ENCODE peak calls at places on chromosomes 1 and 21, in five cellular contexts. U, M, O, H and R are unnamed samples.

GRCh38 chr1:7632681-7633080 is 138.4 kb upstream of the VAMP3 start:
- DNase-seq in U (no peak), M (no peak), O (no peak), H (no peak), R (no peak)

GRCh38 chr1:10424034-10424433 is 6.2 kb upstream of the CENPS start:
- DNase-seq in U (no peak), M (no peak), O (no peak), H (peak), R (no peak)

GRCh38 chr1:147109041-147109440 is 63.2 kb downstream of the PRKAB2 start:
- DNase-seq in U (no peak), M (no peak), O (no peak), H (no peak), R (no peak)

GRCh38 chr1:221777434-221778072 is 35.7 kb upstream of the DUSP10 start:
- DNase-seq in U (no peak), M (no peak), O (no peak), H (no peak), R (no peak)

GRCh38 chr21:32412162-32412997 is at the start of gene EVA1C:
- DNase-seq in U (no peak), M (peak), O (no peak), H (no peak), R (peak)

GRCh38 chr21:27265492-27265891 is 298.6 kb upstream of the ADAMTS5 start:
- DNase-seq in U (no peak), M (no peak), O (no peak), H (no peak), R (no peak)

GRCh38 chr1:167454929-167455785 is 63.2 kb downstream of the CD247 start:
- DNase-seq in U (no peak), M (peak), O (no peak), H (peak), R (peak)

GRCh38 chr1:85465099-85465790 is at the start of gene DDAH1:
- DNase-seq in U (peak), M (peak), O (peak), H (no peak), R (peak)

GRCh38 chr1:81407463-81407862 is 393.3 kb upstream of the ADGRL2 start:
- DNase-seq in U (no peak), M (no peak), O (no peak), H (no peak), R (no peak)

GRCh38 chr1:87810166-87810565 is 481.5 kb downstream of the LMO4 start:
- DNase-seq in U (no peak), M (no peak), O (no peak), H (no peak), R (no peak)

GRCh38 chr1:41496080-41497055 is 11.9 kb upstream of the EDN2 start:
- DNase-seq in U (peak), M (no peak), O (peak), H (peak), R (peak)

GRCh38 chr1:26961826-26962225 is 1.6 kb upstream of the KDF1 start:
- DNase-seq in U (peak), M (peak), O (no peak), H (no peak), R (peak)

GRCh38 chr1:110107867-110108469 is 4.3 kb upstream of the UBL4B start:
- DNase-seq in U (no peak), M (no peak), O (no peak), H (no peak), R (no peak)

GRCh38 chr1:62370594-62370993 is 51.4 kb upstream of the KANK4 start:
- DNase-seq in U (no peak), M (no peak), O (no peak), H (no peak), R (no peak)

GRCh38 chr1:9373614-9374013 is 80.9 kb downstream of the SPSB1 start:
- DNase-seq in U (no peak), M (no peak), O (no peak), H (no peak), R (peak)

GRCh38 chr1:38028671-38029070 is 16.1 kb downstream of the UTP11 start:
- DNase-seq in U (no peak), M (no peak), O (no peak), H (no peak), R (no peak)

GRCh38 chr1:9618912-9619679 is 30.4 kb downstream of the TMEM201 start:
- DNase-seq in U (no peak), M (no peak), O (no peak), H (no peak), R (no peak)

GRCh38 chr1:12541274-12542137 is 76.5 kb downstream of the DHRS3 start:
- DNase-seq in U (no peak), M (no peak), O (no peak), H (peak), R (peak)

GRCh38 chr1:192170196-192170984 is 12.1 kb downstream of the RGS18 start:
- DNase-seq in U (no peak), M (no peak), O (no peak), H (peak), R (peak)

GRCh38 chr1:101247404-101248287 is 10.8 kb downstream of the S1PR1 start:
- DNase-seq in U (no peak), M (no peak), O (no peak), H (no peak), R (no peak)

GRCh38 chr1:37606481-37607263 is 10.9 kb upstream of the GNL2 start:
- DNase-seq in U (no peak), M (no peak), O (no peak), H (no peak), R (no peak)

GRCh38 chr1:10888289-10888688 is 91.8 kb upstream of the CASZ1 start:
- DNase-seq in U (no peak), M (no peak), O (no peak), H (no peak), R (no peak)

DNA sequence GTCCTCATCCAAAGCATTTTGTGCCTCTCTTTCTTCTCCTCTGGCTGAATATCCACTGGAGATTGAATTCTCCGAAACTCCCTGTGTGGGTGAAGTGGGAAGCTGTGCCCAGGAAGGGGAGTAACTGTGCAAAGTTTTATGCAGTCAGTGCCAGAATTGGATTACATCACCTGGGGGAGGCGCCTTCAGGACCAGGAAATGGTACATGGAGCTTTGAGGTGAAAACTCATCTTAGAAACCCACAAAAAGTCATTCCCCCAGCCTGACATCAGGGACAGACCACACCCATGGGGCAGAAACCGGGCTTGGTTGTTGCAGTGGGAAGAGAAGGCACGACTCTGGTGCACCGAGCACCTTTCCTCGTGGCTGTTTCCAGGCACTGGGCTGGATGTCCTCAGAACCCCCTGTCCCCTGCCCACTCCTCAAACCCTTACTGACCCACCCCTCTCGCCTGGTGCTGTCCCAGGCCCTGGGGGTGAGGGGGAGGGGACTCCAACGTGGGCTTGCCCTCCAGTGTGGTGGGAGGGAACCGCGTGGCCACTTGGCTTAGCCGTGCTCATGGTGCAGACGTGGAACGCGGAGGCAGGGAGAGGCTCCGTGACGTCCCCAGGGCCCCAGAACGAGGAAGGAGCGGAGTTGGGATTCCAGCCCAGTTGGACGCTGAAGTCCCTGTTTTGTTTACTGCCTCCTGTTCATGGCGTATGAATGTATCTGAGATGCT is 15.7 kb downstream of the TFF3 start:
- DNase-seq in U (no peak), M (no peak), O (no peak), H (no peak), R (no peak)
- TF ChIP-seq JUN in U (no peak), M (no peak), O (no peak), H (no peak), R (no peak)

GRCh38 chr21:14325575-14325974 is 57.4 kb downstream of the HSPA13 start:
- DNase-seq in U (peak), M (no peak), O (no peak), H (no peak), R (no peak)

GRCh38 chr21:14319805-14320204 is 63.1 kb downstream of the HSPA13 start:
- DNase-seq in U (no peak), M (no peak), O (no peak), H (no peak), R (no peak)

GRCh38 chr21:14318598-14318997 is 64.3 kb downstream of the HSPA13 start:
- DNase-seq in U (no peak), M (no peak), O (no peak), H (no peak), R (no peak)

DNA sequence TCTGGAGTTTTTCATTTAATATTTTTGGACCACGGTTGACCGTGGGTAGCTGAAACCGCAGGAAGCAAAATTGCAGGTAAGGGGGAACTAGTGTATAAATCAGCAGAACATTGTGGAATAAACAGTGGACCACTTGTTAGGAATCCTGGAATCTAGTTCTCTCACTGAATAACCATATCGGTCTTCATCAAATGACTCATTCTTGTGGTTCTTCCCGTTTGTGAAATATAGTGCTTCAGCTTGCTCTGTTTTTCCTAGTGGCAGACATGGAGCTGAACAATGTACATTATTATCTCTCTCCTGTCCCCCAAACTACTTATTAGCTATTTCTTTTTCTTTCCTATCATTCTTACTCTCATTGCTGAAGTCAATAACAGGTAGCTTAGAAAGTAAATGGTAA is 61.9 kb downstream of the HSPA13 start:
- DNase-seq in U (no peak), M (no peak), O (no peak), H (no peak), R (no peak)
- TF ChIP-seq POLR2A in U (no peak), M (no peak), O (no peak), H (no peak), R (no peak)

DNA sequence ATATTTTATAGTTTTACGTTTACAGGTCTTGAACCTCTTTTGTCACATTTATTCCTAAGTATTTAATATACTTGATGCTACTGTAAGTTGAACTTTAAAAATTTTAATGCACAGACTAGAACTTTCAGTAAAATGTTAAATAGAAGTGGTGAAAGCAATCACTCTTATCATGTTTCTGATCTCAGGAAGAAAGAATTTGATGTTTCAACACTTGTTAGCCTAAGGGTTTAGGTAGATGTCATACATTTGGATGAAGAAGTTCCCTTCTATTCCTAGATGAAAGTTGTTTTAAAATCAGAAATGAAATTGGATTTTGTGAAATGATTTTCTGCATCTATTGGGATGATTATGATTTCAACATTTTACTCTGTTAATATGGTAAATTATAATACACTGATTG is 63.6 kb upstream of the TTLL7 start:
- DNase-seq in U (no peak), M (no peak), O (no peak), H (no peak), R (no peak)
- TF ChIP-seq JUN in U (no peak), M (no peak), O (no peak), H (no peak), R (no peak)

GRCh38 chr1:229342305-229342901 is 444 bp downstream of the CCSAP start:
- DNase-seq in U (peak), M (peak), O (no peak), H (peak), R (peak)
- TF ChIP-seq POLR2A in U (peak), M (peak), O (peak), H (peak), R (peak)

GRCh38 chr1:247110627-247111258 is 6.6 kb upstream of the ZNF669 start:
- DNase-seq in U (no peak), M (no peak), O (no peak), H (peak), R (no peak)

GRCh38 chr1:247111259-247111635 is 7.1 kb upstream of the ZNF669 start:
- DNase-seq in U (no peak), M (no peak), O (no peak), H (no peak), R (no peak)

GRCh38 chr1:247112479-247112781 is 8.3 kb upstream of the ZNF669 start:
- DNase-seq in U (no peak), M (no peak), O (no peak), H (no peak), R (no peak)

GRCh38 chr1:247113094-247113497 is 8.9 kb upstream of the ZNF669 start:
- DNase-seq in U (peak), M (no peak), O (no peak), H (no peak), R (no peak)

GRCh38 chr1:247111636-247112478 is 7.7 kb upstream of the ZNF669 start:
- DNase-seq in U (peak), M (peak), O (no peak), H (peak), R (peak)
- TF ChIP-seq JUN in U (no peak), M (no peak), O (no peak), H (peak), R (no peak)

GRCh38 chr1:203351037-203351625 is at the start of gene FMOD:
- DNase-seq in U (no peak), M (no peak), O (no peak), H (peak), R (no peak)
- TF ChIP-seq POLR2A in U (no peak), M (no peak), O (no peak), H (no peak), R (no peak)

GRCh38 chr1:234958702-234959649 is 169.7 kb downstream of the TOMM20 start:
- DNase-seq in U (no peak), M (no peak), O (no peak), H (no peak), R (no peak)
- TF ChIP-seq JUN in U (no peak), M (no peak), O (no peak), H (no peak), R (no peak)

GRCh38 chr1:17140279-17140678 is 21.0 kb upstream of the PADI2 start:
- DNase-seq in U (no peak), M (no peak), O (no peak), H (no peak), R (no peak)
- TF ChIP-seq POLR2A in U (no peak), M (no peak), O (no peak), H (no peak), R (no peak)